ENCODE peak calls at places on chromosomes 5 and 9, in five cellular contexts. R is nephron progenitor cell, F is stomach, H is lung microvascular endothelial cell, J is T-cell. A is an unnamed sample.

GRCh38 chr5:39100301-39100850 is 26.2 kb upstream of the RICTOR start:
- DNase-seq in R (no peak), F (no peak), H (no peak), J (no peak), A (no peak)

GRCh38 chr5:1404062-1404461 is 41.2 kb downstream of the SLC6A3 start:
- DNase-seq in R (no peak), F (no peak), H (no peak), J (no peak), A (no peak)

GRCh38 chr9:132769895-132770774 is 99.9 kb downstream of the GTF3C4 start:
- DNase-seq in R (peak), F (peak), H (peak), J (peak), A (peak)

GRCh38 chr5:115963566-115963965 is 1.3 kb downstream of the LVRN start:
- DNase-seq in R (no peak), F (no peak), H (no peak), J (no peak), A (no peak)

GRCh38 chr5:553874-554273 is 29.6 kb upstream of the SLC9A3 start:
- DNase-seq in R (no peak), F (peak), H (peak), J (no peak), A (peak)

GRCh38 chr5:177498013-177498847 is 826 bp upstream of the PDLIM7 start:
- DNase-seq in R (peak), F (peak), H (peak), J (no peak), A (no peak)

GRCh38 chr5:150242495-150242894 is 47.1 kb downstream of the CAMK2A start:
- DNase-seq in R (no peak), F (no peak), H (no peak), J (no peak), A (no peak)

GRCh38 chr5:77356740-77357139 is 135.4 kb downstream of the WDR41 start:
- DNase-seq in R (no peak), F (no peak), H (peak), J (no peak), A (no peak)

GRCh38 chr9:93587651-93588347 is 11.4 kb downstream of the PHF2 start:
- DNase-seq in R (no peak), F (no peak), H (peak), J (no peak), A (no peak)

GRCh38 chr9:113929634-113930092 is 53.6 kb downstream of the ZNF618 start:
- DNase-seq in R (no peak), F (peak), H (peak), J (no peak), A (no peak)

GRCh38 chr9:95754533-95755420 is 120.7 kb upstream of the ERCC6L2 start:
- DNase-seq in R (no peak), F (no peak), H (no peak), J (no peak), A (no peak)

GRCh38 chr5:140240987-140241706 is 61.8 kb downstream of the PFDN1 start:
- DNase-seq in R (peak), F (peak), H (peak), J (no peak), A (peak)

GRCh38 chr5:122093415-122093814 is 15.4 kb upstream of the LOX start:
- DNase-seq in R (no peak), F (no peak), H (no peak), J (no peak), A (no peak)

GRCh38 chr5:136619556-136619955 is 254.2 kb upstream of the TRPC7 start:
- DNase-seq in R (no peak), F (no peak), H (peak), J (no peak), A (no peak)

GRCh38 chr5:369151-369939 is 47.8 kb downstream of the AHRR start:
- DNase-seq in R (no peak), F (no peak), H (no peak), J (peak), A (no peak)

GRCh38 chr5:107594253-107595045 is 76.3 kb downstream of the EFNA5 start:
- DNase-seq in R (no peak), F (no peak), H (peak), J (no peak), A (no peak)

GRCh38 chr5:122341087-122341486 is 29.1 kb downstream of the SNCAIP start:
- DNase-seq in R (no peak), F (no peak), H (no peak), J (no peak), A (no peak)

GRCh38 chr5:123785160-123786001 is 273.4 kb downstream of the CSNK1G3 start:
- DNase-seq in R (no peak), F (no peak), H (no peak), J (no peak), A (no peak)

GRCh38 chr5:90996089-90996488 is 387.0 kb downstream of the ARRDC3 start:
- DNase-seq in R (no peak), F (no peak), H (no peak), J (no peak), A (no peak)

GRCh38 chr5:431001-431710 is 11.8 kb upstream of the EXOC3 start:
- DNase-seq in R (peak), F (peak), H (peak), J (peak), A (peak)

GRCh38 chr5:36371366-36371765 is 69.7 kb upstream of the RANBP3L start:
- DNase-seq in R (no peak), F (no peak), H (no peak), J (no peak), A (no peak)

GRCh38 chr5:132963175-132964104 is at the start of gene AFF4:
- DNase-seq in R (peak), F (peak), H (peak), J (peak), A (peak)

GRCh38 chr5:103473725-103474124 is 88.9 kb downstream of the NUDT12 start:
- DNase-seq in R (no peak), F (no peak), H (no peak), J (no peak), A (no peak)

GRCh38 chr5:14696057-14696456 is 31.5 kb downstream of the OTULIN start:
- DNase-seq in R (no peak), F (no peak), H (no peak), J (no peak), A (no peak)

GRCh38 chr5:171863928-171864327 is 78.3 kb downstream of the SMIM23 start:
- DNase-seq in R (no peak), F (no peak), H (no peak), J (no peak), A (no peak)

GRCh38 chr5:72256536-72256935 is 63.5 kb downstream of the MRPS27 start:
- DNase-seq in R (no peak), F (no peak), H (no peak), J (no peak), A (peak)

A was measured in HT-29.